ENCODE peak calls at places on chromosome 14, in nine cellular contexts. B is RPMI8226; P is endodermal cell; Q is activated naive CD8-positive, alpha-beta T cell treated with anti-CD3 and anti-CD28 coated beads, Interleukin-2, amount 50 U/mL, for 24 hours; X is NCI-H2081; I is MV-4-11; H is fibroblast of lung; V is RPMI7951; S is T1000. Y is an unnamed sample.

GRCh38 chr14:71988954-71989353 is 56.7 kb downstream of the RGS6 start:
- DNase-seq in Q (no peak), H (no peak), S (no peak), V (no peak), I (no peak), P (no peak), B (no peak), X (no peak), Y (no peak)

GRCh38 chr14:84825481-84825880 is 704.5 kb upstream of the FLRT2 start:
- DNase-seq in P (no peak), Q (no peak), I (no peak), H (peak; percentile 11), B (no peak), V (peak; percentile 13), S (no peak), X (no peak), Y (peak; percentile 4)

GRCh38 chr14:68788275-68789001 is 4.4 kb downstream of the ZFP36L1 start:
- DNase-seq in Q (no peak), B (no peak), S (no peak), P (no peak), X (no peak), I (no peak), V (peak; percentile 24), H (peak; percentile 24), Y (no peak)

GRCh38 chr14:101717663-101718490 is 43.6 kb upstream of the PPP2R5C start:
- DNase-seq in H (no peak), I (no peak), Q (no peak), V (no peak), B (no peak), P (peak; percentile 36), X (no peak), S (no peak), Y (no peak)

GRCh38 chr14:23910081-23910875 is 43.3 kb upstream of the DHRS4 start:
- DNase-seq in S (no peak), B (peak; percentile 8), V (peak; percentile 41), Q (peak; percentile 13), P (peak; percentile 96), X (peak; percentile 15), H (peak; percentile 53), I (no peak), Y (peak; percentile 54)

GRCh38 chr14:87824261-87824660 is 168.7 kb downstream of the GALC start:
- DNase-seq in S (no peak), I (no peak), V (no peak), X (no peak), Q (no peak), H (no peak), B (no peak), P (no peak), Y (peak; percentile 27)

GRCh38 chr14:75559451-75560187 is 18.8 kb upstream of the FLVCR2 start:
- DNase-seq in I (peak; percentile 87), H (peak; percentile 81), V (peak; percentile 36), S (peak; percentile 26), P (no peak), X (no peak), Q (peak; percentile 70), B (peak; percentile 18), Y (peak; percentile 65)

GRCh38 chr14:73227812-73228781 is 9.2 kb upstream of the PAPLN start:
- DNase-seq in V (peak; percentile 91), I (no peak), S (peak; percentile 90), B (no peak), P (no peak), Q (no peak), X (no peak), H (peak; percentile 94), Y (peak; percentile 79)

GRCh38 chr14:69260246-69260978 is 454 bp downstream of the GALNT16 start:
- DNase-seq in V (no peak), P (peak; percentile 88), I (no peak), S (no peak), B (no peak), X (no peak), H (peak; percentile 25), Q (no peak), Y (no peak)

GRCh38 chr14:35366048-35366428 is 38.5 kb downstream of the NFKBIA start:
- DNase-seq in B (no peak), H (peak; percentile 31), I (peak; percentile 33), S (peak; percentile 26), P (no peak), V (peak; percentile 84), X (no peak), Q (peak; percentile 63), Y (peak; percentile 56)

GRCh38 chr14:59277659-59278058 is 89.2 kb downstream of the DAAM1 start:
- DNase-seq in B (no peak), V (peak; percentile 49), Q (no peak), X (no peak), P (no peak), I (no peak), S (no peak), H (no peak), Y (no peak)

GRCh38 chr14:99971087-99971928 is 93.9 kb upstream of the EVL start:
- DNase-seq in H (peak; percentile 77), X (peak; percentile 90), Q (peak; percentile 85), S (peak; percentile 69), P (peak; percentile 95), I (peak; percentile 64), V (peak; percentile 40), B (peak; percentile 9), Y (peak; percentile 68)

GRCh38 chr14:61033851-61034250 is 52.8 kb downstream of the SLC38A6 start:
- DNase-seq in P (no peak), B (no peak), X (no peak), Q (no peak), S (no peak), V (no peak), H (no peak), I (no peak), Y (peak; percentile 31)

GRCh38 chr14:93027810-93028723 is 87.7 kb downstream of the ITPK1 start:
- DNase-seq in I (no peak), H (no peak), P (no peak), B (no peak), V (no peak), X (no peak), S (no peak), Q (no peak), Y (no peak)

GRCh38 chr14:55102141-55102547 is 26.9 kb upstream of the LGALS3 start:
- DNase-seq in H (peak; percentile 100), Q (peak; percentile 48), B (peak; percentile 82), X (peak; percentile 86), P (peak; percentile 81), I (peak; percentile 89), S (peak; percentile 53), V (peak; percentile 99), Y (peak; percentile 100)

GRCh38 chr14:62889354-62889753 is 155.9 kb downstream of the KCNH5 start:
- DNase-seq in S (no peak), H (peak; percentile 5), Q (no peak), P (no peak), X (no peak), B (no peak), V (no peak), I (no peak), Y (no peak)

GRCh38 chr14:55707365-55707804 is 127.4 kb downstream of the KTN1 start:
- DNase-seq in B (peak; percentile 21), I (peak; percentile 59), H (peak; percentile 76), X (no peak), P (no peak), S (no peak), V (peak; percentile 49), Q (no peak), Y (peak; percentile 72)

GRCh38 chr14:44995770-44996294 is 33.8 kb downstream of the TOGARAM1 start:
- DNase-seq in Q (no peak), P (no peak), I (no peak), V (no peak), H (no peak), S (no peak), X (no peak), B (no peak), Y (no peak)

GRCh38 chr14:32109676-32110075 is 32.6 kb downstream of the ARHGAP5 start:
- DNase-seq in S (no peak), H (peak; percentile 31), Q (no peak), B (no peak), X (no peak), P (no peak), I (no peak), V (peak; percentile 10), Y (peak; percentile 87)

GRCh38 chr14:103001226-103001625 is 56.1 kb downstream of the CDC42BPB start:
- DNase-seq in I (no peak), P (no peak), B (no peak), S (no peak), X (no peak), H (no peak), V (no peak), Q (no peak), Y (no peak)

GRCh38 chr14:103692871-103693270 is 22.4 kb downstream of the XRCC3 start:
- DNase-seq in B (no peak), P (no peak), V (no peak), S (no peak), X (no peak), H (no peak), I (no peak), Q (no peak), Y (no peak)

GRCh38 chr14:105767315-105767714 is 240.9 kb downstream of the TMEM121 start:
- DNase-seq in Q (no peak), I (no peak), X (no peak), S (no peak), P (no peak), B (no peak), H (no peak), V (no peak), Y (no peak)

GRCh38 chr14:50762931-50763300 is 68.0 kb downstream of the NIN start:
- DNase-seq in I (no peak), P (no peak), B (no peak), V (no peak), S (no peak), Q (no peak), H (no peak), X (no peak), Y (no peak)

GRCh38 chr14:51139221-51139681 is 44.3 kb upstream of the TRIM9 start:
- DNase-seq in B (no peak), X (no peak), P (no peak), H (peak; percentile 13), Q (no peak), V (peak; percentile 39), I (peak; percentile 77), S (no peak), Y (peak; percentile 4)

GRCh38 chr14:54025661-54026060 is 69.0 kb upstream of the BMP4 start:
- DNase-seq in I (no peak), Q (no peak), H (peak; percentile 32), B (no peak), X (no peak), P (no peak), S (no peak), V (peak; percentile 68), Y (no peak)

GRCh38 chr14:34035177-34035933 is 84.5 kb upstream of the EGLN3 start:
- DNase-seq in B (no peak), H (no peak), Q (no peak), P (no peak), S (peak; percentile 8), X (no peak), I (no peak), V (peak; percentile 21), Y (no peak)

GRCh38 chr14:35741345-35742031 is 67.6 kb downstream of the RALGAPA1 start:
- DNase-seq in V (no peak), Q (no peak), H (no peak), P (no peak), S (no peak), X (no peak), B (no peak), I (no peak), Y (no peak)

GRCh38 chr14:44962573-44963528 is 861 bp downstream of the TOGARAM1 start:
- DNase-seq in B (peak; percentile 44), I (peak; percentile 26), S (no peak), X (no peak), H (peak; percentile 50), P (no peak), V (peak; percentile 29), Q (no peak), Y (peak; percentile 49)

GRCh38 chr14:68762944-68763831 is 29.7 kb downstream of the ZFP36L1 start:
- DNase-seq in I (no peak), X (no peak), V (peak; percentile 24), H (no peak), S (no peak), P (peak; percentile 93), B (no peak), Q (no peak), Y (peak; percentile 75)

GRCh38 chr14:30527196-30527595 is 31.8 kb upstream of the G2E3 start:
- DNase-seq in V (no peak), Q (no peak), H (no peak), I (no peak), S (no peak), X (no peak), B (no peak), P (no peak), Y (no peak)

GRCh38 chr14:55514819-55515470 is 65.1 kb upstream of the KTN1 start:
- DNase-seq in S (no peak), P (no peak), H (peak; percentile 81), Q (no peak), I (peak; percentile 31), V (peak; percentile 30), X (no peak), B (no peak), Y (peak; percentile 65)